ENCODE peak calls at places on chromosomes 7 and 10, in ten cellular contexts. Q is fibroblast of the conjunctiva; L is OCI-LY7; G is activated naive CD4-positive, alpha-beta T cell; D is osteocyte; S is NCI-H748 treated with DMSO at 0.1 percent for 48 hours; P is activated CD4-positive, alpha-beta T cell treated with anti-CD3 and anti-CD28 coated beads, Interleukin-2, amount 50 U/mL, for 1 hour; M is left ventricle myocardium superior; Z is PC-9; I is foreskin melanocyte. E is an unnamed sample.

GRCh38 chr7:80478683-80479082 is 33.2 kb downstream of the GNAT3 start:
- DNase-seq in L (no peak), I (no peak), G (no peak), Z (no peak), P (no peak), Q (no peak), M (no peak), S (no peak), D (no peak), E (no peak)

GRCh38 chr7:37109853-37110252 is 338.8 kb downstream of the ELMO1 start:
- DNase-seq in P (no peak), S (no peak), G (no peak), M (no peak), Z (no peak), I (no peak), D (no peak), L (no peak), Q (no peak), E (no peak)

GRCh38 chr10:14603539-14604102 is 171.1 kb downstream of the FAM107B start:
- DNase-seq in P (no peak), I (no peak), Z (no peak), Q (no peak), M (peak; percentile 46), D (no peak), L (peak; percentile 49), G (no peak), S (no peak), E (peak; percentile 7)

GRCh38 chr10:62466590-62466989 is 92.4 kb downstream of the ZNF365 start:
- DNase-seq in S (no peak), G (no peak), Q (no peak), D (no peak), I (no peak), Z (no peak), L (no peak), M (no peak), P (no peak), E (no peak)

GRCh38 chr10:59047180-59047579 is 129.3 kb upstream of the PHYHIPL start:
- DNase-seq in G (no peak), M (no peak), D (no peak), Q (no peak), S (no peak), Z (no peak), P (no peak), I (no peak), L (no peak), E (peak; percentile 63)

GRCh38 chr7:156106107-156106426 is 293.8 kb upstream of the SHH start:
- DNase-seq in P (no peak), M (no peak), Q (no peak), Z (no peak), I (no peak), G (no peak), D (peak; percentile 82), L (no peak), S (no peak), E (no peak)

GRCh38 chr7:47937065-47937687 is 11.1 kb downstream of the PKD1L1 start:
- DNase-seq in G (no peak), Q (no peak), S (no peak), D (no peak), I (no peak), Z (no peak), L (peak; percentile 83), P (no peak), M (no peak), E (peak; percentile 28)

GRCh38 chr10:93542358-93542791 is 24.1 kb upstream of the FFAR4 start:
- DNase-seq in G (no peak), S (peak; percentile 36), Q (no peak), L (no peak), M (peak; percentile 86), Z (no peak), P (no peak), D (no peak), I (no peak), E (peak; percentile 71)

GRCh38 chr10:71597821-71598498 is 121.6 kb downstream of the C10orf105 start:
- DNase-seq in S (no peak), M (peak; percentile 66), G (no peak), Z (no peak), Q (peak; percentile 10), D (no peak), P (no peak), L (peak; percentile 68), I (no peak), E (no peak)

GRCh38 chr7:135558337-135558767 is 635 bp downstream of the NUP205 start:
- DNase-seq in G (peak; percentile 11), I (peak; percentile 58), Z (peak; percentile 70), D (no peak), P (peak; percentile 58), M (peak; percentile 48), L (peak; percentile 85), S (peak; percentile 66), Q (peak; percentile 36), E (peak; percentile 66)

GRCh38 chr7:127158659-127159058 is 94.1 kb downstream of the GRM8 start:
- DNase-seq in G (no peak), Q (no peak), S (no peak), M (no peak), Z (no peak), I (no peak), L (peak; percentile 31), P (no peak), D (no peak), E (no peak)

GRCh38 chr7:121798896-121799295 is 74.1 kb upstream of the PTPRZ1 start:
- DNase-seq in S (no peak), Z (no peak), M (no peak), Q (no peak), G (no peak), I (peak; percentile 91), P (no peak), L (no peak), D (no peak), E (no peak)

GRCh38 chr10:98608417-98608816 is 161.7 kb upstream of the HPS1 start:
- DNase-seq in D (no peak), M (peak; percentile 53), Q (no peak), G (no peak), I (no peak), L (no peak), Z (no peak), S (no peak), P (no peak), E (no peak)

GRCh38 chr7:158110034-158110590 is 477.5 kb downstream of the PTPRN2 start:
- DNase-seq in L (no peak), P (no peak), I (no peak), Q (no peak), G (no peak), M (no peak), Z (no peak), D (peak; percentile 77), S (no peak), E (no peak)

GRCh38 chr7:1432411-1433082 is 26.7 kb downstream of the MICALL2 start:
- DNase-seq in Z (peak; percentile 77), P (peak; percentile 81), L (peak; percentile 69), D (peak; percentile 93), I (peak; percentile 14), G (peak; percentile 85), S (peak; percentile 8), Q (peak; percentile 14), M (peak; percentile 83), E (peak; percentile 73)

GRCh38 chr7:19117870-19118608 is 603 bp upstream of the TWIST1 start:
- DNase-seq in Q (no peak), I (no peak), L (no peak), G (no peak), M (no peak), P (no peak), S (no peak), D (no peak), Z (no peak), E (peak; percentile 30)

GRCh38 chr7:33979300-33979806 is 74.0 kb downstream of the BMPER start:
- DNase-seq in D (no peak), G (no peak), L (no peak), Q (no peak), S (no peak), M (no peak), P (no peak), Z (no peak), I (no peak), E (no peak)

GRCh38 chr10:132706701-132707100 is 79.2 kb downstream of the NKX6-2 start:
- DNase-seq in L (no peak), Q (no peak), M (peak; percentile 2), G (no peak), S (no peak), P (no peak), Z (no peak), D (no peak), I (no peak), E (no peak)

GRCh38 chr7:20249924-20250323 is 32.7 kb upstream of the MACC1 start:
- DNase-seq in L (no peak), S (no peak), I (no peak), M (no peak), Q (no peak), G (no peak), D (no peak), Z (no peak), P (no peak), E (peak; percentile 20)

GRCh38 chr7:151063212-151063561 is 3.8 kb downstream of the SLC4A2 start:
- DNase-seq in L (no peak), Q (no peak), I (no peak), Z (peak; percentile 71), D (no peak), G (no peak), M (no peak), S (no peak), P (no peak), E (no peak)